ENCODE peak calls at places on chromosomes 3 and 15, in seven cellular contexts. Z, W, C, R, K, N and E are unnamed samples.

GRCh38 chr3:5787863-5788488 is 600.5 kb downstream of the EDEM1 start:
- DNase-seq in N (no peak), C (peak), Z (no peak), K (peak), R (no peak), W (no peak), E (peak)

GRCh38 chr3:47669026-47669749 is 90.5 kb upstream of the CSPG5 start:
- DNase-seq in N (no peak), K (no peak), C (no peak), R (no peak), Z (no peak), W (no peak), E (no peak)

GRCh38 chr15:68706256-68706655 is 114.4 kb downstream of the ANP32A start:
- DNase-seq in C (no peak), R (no peak), N (no peak), Z (no peak), W (no peak), K (no peak), E (no peak)

GRCh38 chr3:17845026-17845425 is 102.6 kb upstream of the TBC1D5 start:
- DNase-seq in C (no peak), W (no peak), N (no peak), R (no peak), K (no peak), Z (no peak), E (peak)

GRCh38 chr3:35651888-35652287 is 12.6 kb downstream of the ARPP21 start:
- DNase-seq in N (no peak), Z (no peak), K (no peak), R (no peak), W (no peak), C (no peak), E (no peak)

GRCh38 chr15:43150171-43150929 is 17.0 kb downstream of the TMEM62 start:
- DNase-seq in C (no peak), K (peak), W (no peak), Z (no peak), R (no peak), N (no peak), E (no peak)

GRCh38 chr3:141642215-141642614 is 95.9 kb upstream of the RNF7 start:
- DNase-seq in C (no peak), W (no peak), N (no peak), K (no peak), Z (no peak), R (no peak), E (no peak)

GRCh38 chr3:33099109-33099645 is 2.2 kb upstream of the GLB1 start:
- DNase-seq in Z (no peak), N (no peak), W (no peak), C (no peak), K (no peak), R (no peak), E (no peak)

GRCh38 chr3:25536668-25537331 is 108.7 kb downstream of the RARB start:
- DNase-seq in N (no peak), C (no peak), W (no peak), Z (no peak), K (no peak), R (no peak), E (no peak)

GRCh38 chr3:128434524-128434923 is 32.2 kb downstream of the DNAJB8 start:
- DNase-seq in Z (no peak), W (no peak), N (no peak), C (no peak), R (no peak), K (no peak), E (no peak)

GRCh38 chr3:113698891-113699465 is 2.5 kb upstream of the USF3 start:
- DNase-seq in Z (peak), C (no peak), R (no peak), N (peak), K (no peak), W (no peak), E (peak)

GRCh38 chr15:76994496-76994895 is 430 bp upstream of the PSTPIP1 start:
- DNase-seq in W (no peak), N (no peak), R (no peak), Z (no peak), K (no peak), C (no peak), E (no peak)

GRCh38 chr3:87719060-87719459 is 339.7 kb downstream of the CGGBP1 start:
- DNase-seq in Z (no peak), K (no peak), R (no peak), C (no peak), W (no peak), N (no peak), E (no peak)

GRCh38 chr3:12070098-12070497 is 65.9 kb downstream of the SYN2 start:
- DNase-seq in C (no peak), K (no peak), R (no peak), W (no peak), N (no peak), Z (no peak), E (no peak)

GRCh38 chr3:72258366-72258765 is 473.4 kb upstream of the PROK2 start:
- DNase-seq in N (no peak), W (no peak), K (no peak), R (no peak), C (no peak), Z (no peak), E (no peak)

GRCh38 chr15:44719293-44719999 is 8.1 kb downstream of the B2M start:
- DNase-seq in N (no peak), W (no peak), C (no peak), K (peak), R (no peak), Z (no peak), E (no peak)

GRCh38 chr15:40470423-40471104 is at the start of gene CHST14:
- DNase-seq in N (peak), Z (peak), C (peak), R (peak), K (peak), W (peak), E (peak)

GRCh38 chr3:73461582-73461981 is 163.2 kb downstream of the PDZRN3 start:
- DNase-seq in N (peak), R (no peak), K (no peak), C (no peak), W (no peak), Z (no peak), E (no peak)

GRCh38 chr3:27649277-27649676 is 72.8 kb downstream of the EOMES start:
- DNase-seq in C (no peak), K (no peak), N (no peak), W (no peak), R (no peak), Z (no peak), E (no peak)

GRCh38 chr3:4030567-4030966 is 231.3 kb downstream of the LRRN1 start:
- DNase-seq in W (no peak), Z (no peak), K (no peak), R (no peak), N (no peak), C (no peak), E (no peak)

GRCh38 chr3:10999516-10999915 is 7.0 kb downstream of the SLC6A1 start:
- DNase-seq in C (no peak), W (no peak), K (no peak), Z (no peak), N (no peak), R (no peak), E (no peak)

GRCh38 chr3:123773681-123774431 is 110.3 kb downstream of the MYLK start:
- DNase-seq in K (no peak), N (peak), Z (no peak), C (no peak), R (no peak), W (no peak), E (no peak)

GRCh38 chr3:188043891-188044290 is 110.1 kb upstream of the LPP start:
- DNase-seq in R (no peak), Z (no peak), W (no peak), C (no peak), N (no peak), K (no peak), E (no peak)

GRCh38 chr3:169812124-169812843 is 386 bp upstream of the LRRIQ4 start:
- DNase-seq in R (peak), K (no peak), W (peak), N (peak), Z (peak), C (peak), E (peak)
- TF ChIP-seq POLR2A in R (no peak), K (no peak), W (peak), N (no peak), Z (no peak), C (no peak), E (no peak)

GRCh38 chr15:90264649-90265048 is 823 bp upstream of the NGRN start:
- DNase-seq in C (no peak), K (no peak), N (no peak), W (no peak), R (peak), Z (peak), E (no peak)

GRCh38 chr15:90268415-90268814 is 2.9 kb downstream of the NGRN start:
- DNase-seq in N (no peak), K (no peak), W (no peak), Z (no peak), R (no peak), C (no peak), E (no peak)

GRCh38 chr15:90266485-90266884 is 1.0 kb downstream of the NGRN start:
- DNase-seq in W (no peak), C (no peak), N (no peak), R (peak), Z (no peak), K (no peak), E (peak)

GRCh38 chr15:90266061-90266431 is 574 bp downstream of the NGRN start:
- DNase-seq in Z (no peak), K (peak), N (no peak), W (no peak), C (no peak), R (peak), E (peak)

GRCh38 chr15:90265271-90266060 is at the start of gene NGRN:
- DNase-seq in K (peak), W (peak), Z (peak), R (peak), N (peak), C (peak), E (peak)
- TF ChIP-seq POLR2A in K (peak), W (peak), Z (peak), R (no peak), N (peak), C (peak), E (peak)

GRCh38 chr3:196432137-196432879 is at the start of gene UBXN7:
- DNase-seq in K (peak), R (peak), C (peak), N (peak), Z (peak), W (peak), E (peak)

GRCh38 chr3:196431193-196432136 is 762 bp downstream of the UBXN7 start:
- DNase-seq in R (no peak), N (peak), Z (peak), W (peak), K (peak), C (no peak), E (peak)
- TF ChIP-seq POLR2A in R (no peak), N (peak), Z (no peak), W (peak), K (no peak), C (no peak), E (no peak)

GRCh38 chr3:143065364-143065763 is 54.2 kb upstream of the CHST2 start:
- DNase-seq in K (no peak), R (no peak), W (no peak), Z (no peak), N (no peak), C (no peak), E (no peak)
- TF ChIP-seq POLR2A in K (no peak), R (no peak), W (no peak), Z (no peak), N (no peak), C (no peak), E (no peak)

DNA sequence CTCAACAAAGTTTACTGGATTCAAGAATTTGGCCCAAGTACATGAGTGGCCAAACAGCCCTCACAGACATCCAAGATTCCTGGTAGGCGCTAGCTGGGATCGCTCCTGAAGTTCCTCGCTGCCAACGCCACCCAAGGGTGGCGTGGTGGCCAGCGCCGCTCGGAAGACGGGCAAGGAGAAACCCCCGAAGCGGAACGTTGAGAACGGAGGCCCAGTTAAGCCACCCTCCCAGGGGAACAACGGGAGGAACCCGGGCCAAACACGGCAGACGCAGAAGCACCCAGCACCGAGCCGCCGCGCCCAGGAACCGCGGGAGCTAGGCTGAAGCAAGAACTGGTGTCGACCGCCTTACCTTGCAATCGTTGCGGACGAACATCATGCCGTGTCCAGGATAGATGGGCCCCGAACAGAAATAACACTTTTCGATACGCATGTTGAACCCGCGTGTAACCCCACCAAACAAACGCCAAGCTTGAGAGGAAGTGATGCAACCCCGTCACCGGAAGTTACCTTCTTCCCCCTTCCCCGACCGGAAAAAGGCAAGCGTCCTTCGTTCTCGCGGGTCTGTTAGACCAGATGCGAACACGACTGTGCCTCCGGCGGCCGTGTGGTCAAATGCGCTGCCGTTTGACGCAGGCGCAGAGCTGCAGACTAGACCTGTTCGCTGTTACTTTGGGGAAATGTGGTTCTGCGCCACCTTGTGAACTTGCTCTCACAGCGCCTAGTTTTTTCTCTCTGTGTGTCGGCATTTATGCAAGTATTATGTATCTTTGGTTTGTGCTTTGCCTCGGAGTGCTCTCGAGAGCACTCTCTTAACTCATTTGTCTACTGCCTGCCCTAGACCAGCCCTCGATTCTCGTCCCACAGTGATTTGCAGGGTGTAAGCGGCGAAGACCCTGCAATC is at the start of gene RSL24D1:
- DNase-seq in N (peak), C (peak), K (peak), W (peak), Z (peak), R (peak), E (peak)
- TF ChIP-seq POLR2A in N (peak), C (peak), K (peak), W (peak), Z (peak), R (no peak), E (peak)

GRCh38 chr3:43621974-43622739 is at the start of gene ANO10:
- DNase-seq in N (peak), Z (peak), W (peak), C (peak), K (peak), R (peak), E (peak)
- TF ChIP-seq POLR2A in N (peak), Z (no peak), W (peak), C (peak), K (peak), R (no peak), E (peak)

GRCh38 chr15:80816049-80816653 is 37.0 kb downstream of the CEMIP start:
- DNase-seq in K (no peak), N (no peak), W (no peak), R (no peak), C (no peak), Z (no peak), E (no peak)
- TF ChIP-seq POLR2A in K (no peak), N (no peak), W (no peak), R (no peak), C (no peak), Z (no peak), E (no peak)

GRCh38 chr3:194161181-194162045 is 25.5 kb downstream of the HES1 start:
- DNase-seq in W (peak), R (peak), Z (no peak), K (no peak), C (peak), N (no peak), E (peak)
- TF ChIP-seq POLR2A in W (peak), R (no peak), Z (no peak), K (no peak), C (no peak), N (no peak), E (peak)